ENCODE peak calls at places on chromosomes 13 and 19, in five cellular contexts. L is astrocyte, E is PC-3, H is IMR-90, T is fibroblast of lung. X is an unnamed sample.
A peak's percentile ranks its signal among the peaks of the same experiment; 100 is the strongest.

GRCh38 chr19:35451278-35452096 is 3.4 kb downstream of the FFAR2 start:
- DNase-seq in L (no peak), E (no peak), H (no peak), T (no peak), X (no peak)

GRCh38 chr19:2076481-2077082 is 19.5 kb downstream of the MOB3A start:
- DNase-seq in L (no peak), E (no peak), H (no peak), T (no peak), X (no peak)

GRCh38 chr13:19587635-19588300 is 26.4 kb upstream of the TPTE2 start:
- DNase-seq in L (peak; percentile 10), E (peak; percentile 80), H (peak; percentile 52), T (peak; percentile 36), X (peak; percentile 63)

GRCh38 chr19:10552596-10553053 is 8.9 kb downstream of the ATG4D start:
- DNase-seq in L (no peak), E (peak; percentile 47), H (no peak), T (peak; percentile 19), X (peak; percentile 36)

GRCh38 chr19:2113436-2114211 is 16.9 kb downstream of the IZUMO4 start:
- DNase-seq in L (peak; percentile 25), E (peak; percentile 21), H (no peak), T (peak; percentile 48), X (peak; percentile 73)

GRCh38 chr19:46927893-46928292 is 67.1 kb downstream of the ARHGAP35 start:
- DNase-seq in L (no peak), E (no peak), H (no peak), T (no peak), X (no peak)

GRCh38 chr13:51339952-51340732 is 651 bp downstream of the SERPINE3 start:
- DNase-seq in L (no peak), E (peak; percentile 16), H (peak; percentile 35), T (no peak), X (peak; percentile 57)

GRCh38 chr13:91406619-91407018 is 8.2 kb downstream of the GPC5 start:
- DNase-seq in L (peak; percentile 21), E (peak; percentile 47), H (peak; percentile 35), T (peak; percentile 33), X (peak; percentile 51)

GRCh38 chr19:50967924-50968708 is 1.3 kb downstream of the KLK6 start:
- DNase-seq in L (no peak), E (peak; percentile 25), H (no peak), T (no peak), X (no peak)

GRCh38 chr13:67803118-67803517 is 573.0 kb upstream of the PCDH9 start:
- DNase-seq in L (no peak), E (no peak), H (no peak), T (no peak), X (no peak)

GRCh38 chr13:77300176-77301141 is 26.4 kb downstream of the MYCBP2 start:
- DNase-seq in L (peak; percentile 68), E (peak; percentile 23), H (peak; percentile 86), T (peak; percentile 75), X (peak; percentile 85)

GRCh38 chr19:2624537-2625091 is 77.9 kb downstream of the GNG7 start:
- DNase-seq in L (no peak), E (no peak), H (no peak), T (no peak), X (peak; percentile 37)

GRCh38 chr19:4703671-4704316 is 19.8 kb downstream of the DPP9 start:
- DNase-seq in L (no peak), E (no peak), H (no peak), T (no peak), X (no peak)

GRCh38 chr19:8615022-8615421 is 4.5 kb upstream of the ADAMTS10 start:
- DNase-seq in L (peak; percentile 54), E (no peak), H (peak; percentile 65), T (peak; percentile 70), X (peak; percentile 55)

DNA sequence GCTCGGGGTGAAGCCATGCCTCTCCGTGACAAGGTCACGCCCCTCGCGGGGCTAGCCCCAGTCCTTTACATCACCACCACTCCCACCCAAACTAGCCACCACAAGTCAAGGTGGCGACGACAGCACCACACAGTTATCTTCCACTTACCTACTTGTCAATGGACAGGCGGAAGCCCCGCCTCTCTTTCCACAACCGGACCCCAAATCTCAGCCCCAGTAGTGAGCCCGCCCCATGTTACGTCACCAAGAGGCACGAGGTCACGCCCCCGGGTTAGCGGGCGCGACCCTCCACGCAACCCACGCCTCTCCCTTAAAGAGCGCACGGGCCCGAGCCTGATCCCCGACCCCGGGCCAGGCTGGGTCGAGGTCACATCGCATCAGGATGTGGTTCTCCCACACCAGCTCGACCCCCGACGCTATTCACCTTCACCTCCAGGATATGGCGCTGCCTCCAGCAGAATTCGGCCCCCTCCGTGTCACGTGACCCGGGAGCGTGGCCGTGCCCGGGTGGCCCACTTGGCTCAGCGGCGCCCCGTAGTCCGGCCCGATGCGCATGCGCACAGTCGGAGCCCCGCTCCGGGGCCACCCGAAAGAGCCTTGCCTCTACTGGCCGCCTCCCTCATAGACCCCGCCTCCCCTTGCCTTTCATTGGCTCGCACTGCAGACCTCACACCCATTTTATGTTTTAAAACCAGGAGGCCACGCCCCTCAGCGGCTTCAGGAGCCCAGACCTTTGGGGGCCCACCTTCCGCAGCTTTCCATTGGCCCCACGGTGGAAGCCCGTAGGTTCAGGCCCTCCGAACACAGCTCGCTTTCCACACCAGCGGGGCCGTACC is 18.2 kb downstream of the SYDE1 start:
- DNase-seq in L (peak; percentile 91), E (peak; percentile 98), H (peak; percentile 95), T (peak; percentile 96), X (peak; percentile 99)
- H2AFZ ChIP-seq in L (peak overlapping the region; percentile 96), E (peak overlapping the region; percentile 99), H (peak overlapping the region; percentile 99), T (peak overlapping the region; percentile 95), X (peak overlapping the region; percentile 90)

GRCh38 chr19:18436651-18437478 is 1.1 kb downstream of the ISYNA1 start:
- DNase-seq in L (peak; percentile 66), E (peak; percentile 38), H (peak; percentile 69), T (peak; percentile 81), X (peak; percentile 85)

GRCh38 chr19:18435185-18435841 is 2.6 kb downstream of the ISYNA1 start:
- DNase-seq in L (no peak), E (no peak), H (no peak), T (no peak), X (peak; percentile 18)

GRCh38 chr19:18434411-18435184 is 3.3 kb downstream of the ISYNA1 start:
- DNase-seq in L (no peak), E (no peak), H (no peak), T (no peak), X (peak; percentile 20)

GRCh38 chr19:18437481-18438330 is at the start of gene ISYNA1:
- DNase-seq in L (no peak), E (peak; percentile 28), H (peak; percentile 20), T (peak; percentile 58), X (peak; percentile 69)

GRCh38 chr19:18435848-18436631 is 1.9 kb downstream of the ISYNA1 start:
- DNase-seq in L (no peak), E (no peak), H (no peak), T (no peak), X (peak; percentile 19)
- H3K4me3 ChIP-seq in L (no peak overlapping the region), E (no peak overlapping the region), H (no peak overlapping the region), T (no peak overlapping the region), X (no peak overlapping the region)

DNA sequence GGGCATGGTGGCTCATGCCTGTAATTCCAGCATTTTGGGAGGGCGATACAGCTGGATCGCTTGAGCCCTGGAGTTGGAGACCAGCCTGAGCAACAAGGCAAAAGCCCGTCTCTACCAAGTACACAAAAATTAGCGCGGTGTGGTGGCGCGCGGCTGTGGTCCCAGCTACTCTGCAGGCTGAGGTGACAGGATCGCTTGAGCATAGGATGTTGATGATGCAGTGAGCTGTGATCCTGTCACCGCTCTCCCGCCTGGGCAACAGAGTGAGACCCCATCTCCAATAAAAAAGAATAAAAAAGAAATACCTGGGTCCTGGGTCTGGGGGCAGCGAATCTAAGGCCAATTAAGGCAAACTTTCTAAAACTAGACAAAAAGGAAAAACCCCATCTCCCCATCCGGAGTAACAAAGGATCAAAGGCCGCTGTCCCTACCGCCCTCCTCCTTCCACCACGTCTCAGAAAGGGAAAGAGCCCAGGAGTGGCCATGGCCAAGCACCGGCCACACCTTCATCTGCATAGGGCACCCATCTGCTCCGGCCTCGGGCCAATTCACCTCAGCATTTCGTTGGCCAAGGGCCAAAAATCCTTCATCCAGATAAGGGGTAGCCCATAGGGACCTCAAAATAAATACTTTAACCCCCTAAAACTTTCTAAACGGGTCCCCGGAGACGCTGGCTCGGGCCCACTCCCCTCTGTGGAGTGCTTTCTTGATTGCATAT is 845 bp downstream of the ZNF320 start:
- DNase-seq in L (peak; percentile 5), E (peak; percentile 50), H (peak; percentile 1), T (peak; percentile 26), X (peak; percentile 65)
- H2AFZ ChIP-seq in L (peak overlapping the region; percentile 87), E (peak overlapping the region; percentile 82), H (peak overlapping the region; percentile 96), T (peak overlapping the region; percentile 97), X (peak overlapping the region; percentile 94)

GRCh38 chr13:24265453-24265852 is 43.9 kb upstream of the C1QTNF9 start:
- DNase-seq in L (no peak), E (no peak), H (no peak), T (no peak), X (no peak)

GRCh38 chr13:24269803-24270202 is 39.6 kb upstream of the C1QTNF9 start:
- DNase-seq in L (no peak), E (no peak), H (peak; percentile 60), T (peak; percentile 13), X (peak; percentile 16)

GRCh38 chr13:24264976-24265375 is 44.4 kb upstream of the C1QTNF9 start:
- DNase-seq in L (no peak), E (no peak), H (no peak), T (no peak), X (no peak)

GRCh38 chr13:24267801-24268200 is 41.6 kb upstream of the C1QTNF9 start:
- DNase-seq in L (no peak), E (no peak), H (no peak), T (no peak), X (no peak)

GRCh38 chr13:24267283-24267682 is 42.1 kb upstream of the C1QTNF9 start:
- DNase-seq in L (no peak), E (no peak), H (no peak), T (peak; percentile 6), X (peak; percentile 64)
- H3K4me3 ChIP-seq in L (no peak overlapping the region), E (no peak overlapping the region), H (no peak overlapping the region), T (peak overlapping the region; percentile 13), X (peak overlapping the region; percentile 61)

GRCh38 chr13:101624981-101625380 is 172.5 kb downstream of the ITGBL1 start:
- DNase-seq in L (no peak), E (peak; percentile 15), H (no peak), T (no peak), X (no peak)

GRCh38 chr13:101628900-101629299 is 176.4 kb downstream of the ITGBL1 start:
- DNase-seq in L (no peak), E (no peak), H (no peak), T (no peak), X (no peak)

GRCh38 chr13:101624210-101624922 is 171.9 kb downstream of the ITGBL1 start:
- DNase-seq in L (no peak), E (peak; percentile 39), H (peak; percentile 11), T (no peak), X (no peak)

GRCh38 chr13:101626925-101627555 is 174.6 kb downstream of the ITGBL1 start:
- DNase-seq in L (no peak), E (peak; percentile 7), H (peak; percentile 2), T (no peak), X (peak; percentile 46)

DNA sequence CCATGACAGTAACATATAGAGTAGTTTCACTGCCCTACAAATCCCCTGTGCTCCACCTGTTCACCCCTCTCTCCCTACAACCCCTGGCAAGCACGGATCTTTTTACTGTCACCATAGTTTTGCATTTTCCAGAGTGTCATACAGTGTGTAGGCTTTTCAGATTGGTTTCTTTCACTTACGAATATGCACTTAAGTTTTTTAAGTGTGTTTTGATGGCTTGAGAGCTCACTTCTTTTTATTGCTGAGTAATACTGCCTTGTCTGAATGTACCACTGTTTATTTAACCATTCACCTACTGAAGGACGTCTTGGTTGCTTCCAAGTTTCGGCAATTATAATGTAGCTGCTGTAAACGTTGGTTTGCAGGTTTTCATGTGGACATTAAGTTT is 175.1 kb downstream of the ITGBL1 start:
- DNase-seq in L (peak; percentile 9), E (peak; percentile 55), H (peak; percentile 18), T (peak; percentile 28), X (peak; percentile 40)
- H2AFZ ChIP-seq in L (no peak overlapping the region), E (peak overlapping the region; percentile 43), H (peak overlapping the region; percentile 71), T (peak overlapping the region; percentile 69), X (peak overlapping the region; percentile 56)

GRCh38 chr19:39995794-39996193 is 1.1 kb upstream of the ZNF546 start:
- DNase-seq in L (no peak), E (no peak), H (no peak), T (no peak), X (no peak)
- H3K4me3 ChIP-seq in L (peak overlapping the region; percentile 78), E (peak overlapping the region; percentile 89), H (no peak overlapping the region), T (peak overlapping the region; percentile 87), X (peak overlapping the region; percentile 80)

X was measured in GM23248.